ENCODE peak calls at places on chromosomes 5 and 9, in seven cellular contexts. Z, S, I, F, H, W and V are unnamed samples.

GRCh38 chr5:75051217-75051751 is 1.1 kb downstream of the GCNT4 start:
- DNase-seq in Z (peak), S (no peak), I (no peak), F (no peak), H (no peak), W (peak), V (no peak)

GRCh38 chr9:121494192-121494591 is 5.5 kb downstream of the GGTA1 start:
- DNase-seq in Z (peak), S (no peak), I (no peak), F (no peak), H (no peak), W (no peak), V (no peak)

GRCh38 chr9:21901538-21901937 is 92.7 kb downstream of the CDKN2A start:
- DNase-seq in Z (no peak), S (no peak), I (no peak), F (no peak), H (no peak), W (no peak), V (no peak)

GRCh38 chr5:179182601-179183000 is 122.4 kb downstream of the ZNF354C start:
- DNase-seq in Z (no peak), S (no peak), I (no peak), F (no peak), H (no peak), W (no peak), V (no peak)

GRCh38 chr5:157652377-157652692 is at the start of gene SOX30:
- DNase-seq in Z (no peak), S (no peak), I (no peak), F (no peak), H (no peak), W (no peak), V (no peak)

GRCh38 chr5:5886812-5887486 is 464.5 kb downstream of the ICE1 start:
- DNase-seq in Z (peak), S (peak), I (peak), F (no peak), H (no peak), W (no peak), V (peak)

GRCh38 chr9:88745281-88746001 is 210.5 kb downstream of the NXNL2 start:
- DNase-seq in Z (no peak), S (no peak), I (no peak), F (no peak), H (peak), W (peak), V (no peak)

GRCh38 chr5:89293849-89294248 is 410.9 kb upstream of the MEF2C start:
- DNase-seq in Z (peak), S (no peak), I (no peak), F (no peak), H (peak), W (peak), V (no peak)

GRCh38 chr5:69416699-69417098 is 1.8 kb downstream of the MARVELD2 start:
- DNase-seq in Z (no peak), S (no peak), I (no peak), F (no peak), H (no peak), W (no peak), V (no peak)

GRCh38 chr5:169020102-169020501 is 280.8 kb downstream of the SLIT3 start:
- DNase-seq in Z (no peak), S (no peak), I (no peak), F (no peak), H (peak), W (peak), V (peak)

GRCh38 chr9:136627703-136628102 is 35.0 kb upstream of the EGFL7 start:
- DNase-seq in Z (no peak), S (no peak), I (no peak), F (no peak), H (no peak), W (no peak), V (no peak)

GRCh38 chr9:4774209-4774608 is 18.5 kb upstream of the RCL1 start:
- DNase-seq in Z (no peak), S (no peak), I (no peak), F (peak), H (peak), W (peak), V (no peak)

GRCh38 chr5:93665649-93666048 is 75.8 kb downstream of the POU5F2 start:
- DNase-seq in Z (no peak), S (no peak), I (no peak), F (no peak), H (no peak), W (no peak), V (no peak)

GRCh38 chr5:102715405-102715804 is 39.7 kb upstream of the PAM start:
- DNase-seq in Z (no peak), S (no peak), I (no peak), F (no peak), H (peak), W (peak), V (no peak)

GRCh38 chr9:121814594-121814993 is 163.2 kb downstream of the DAB2IP start:
- DNase-seq in Z (no peak), S (no peak), I (no peak), F (no peak), H (no peak), W (no peak), V (no peak)

GRCh38 chr5:133925866-133926488 is 42.4 kb downstream of the C5orf15 start:
- DNase-seq in Z (no peak), S (no peak), I (no peak), F (no peak), H (no peak), W (no peak), V (no peak)

GRCh38 chr9:106864533-106865143 is 1.7 kb downstream of the ZNF462 start:
- DNase-seq in Z (no peak), S (no peak), I (no peak), F (no peak), H (peak), W (peak), V (no peak)

GRCh38 chr5:60184599-60184998 is 291.1 kb upstream of the PDE4D start:
- DNase-seq in Z (no peak), S (no peak), I (no peak), F (no peak), H (peak), W (no peak), V (no peak)

GRCh38 chr9:126020836-126021235 is 273.7 kb downstream of the PBX3 start:
- DNase-seq in Z (no peak), S (no peak), I (no peak), F (no peak), H (no peak), W (no peak), V (no peak)

GRCh38 chr5:94469889-94470288 is 148.5 kb downstream of the KIAA0825 start:
- DNase-seq in Z (no peak), S (no peak), I (no peak), F (no peak), H (peak), W (peak), V (no peak)

GRCh38 chr5:173524136-173524535 is 92.3 kb downstream of the BOD1 start:
- DNase-seq in Z (no peak), S (no peak), I (no peak), F (no peak), H (no peak), W (no peak), V (no peak)

GRCh38 chr5:116454417-116454927 is 120.2 kb downstream of the SEMA6A start:
- DNase-seq in Z (no peak), S (no peak), I (peak), F (no peak), H (peak), W (peak), V (peak)

GRCh38 chr5:135333737-135334515 is 65.1 kb downstream of the MACROH2A1 start:
- DNase-seq in Z (no peak), S (no peak), I (no peak), F (no peak), H (peak), W (peak), V (no peak)

GRCh38 chr5:150278046-150278760 is 11.4 kb downstream of the CAMK2A start:
- DNase-seq in Z (no peak), S (no peak), I (no peak), F (no peak), H (peak), W (peak), V (no peak)

GRCh38 chr5:78628260-78629024 is 20.1 kb downstream of the LHFPL2 start:
- DNase-seq in Z (no peak), S (no peak), I (no peak), F (no peak), H (no peak), W (no peak), V (no peak)

GRCh38 chr5:71830626-71831539 is 111.8 kb downstream of the CARTPT start:
- DNase-seq in Z (no peak), S (no peak), I (no peak), F (peak), H (peak), W (peak), V (no peak)

GRCh38 chr5:57441557-57441956 is 41.1 kb downstream of the ACTBL2 start:
- DNase-seq in Z (no peak), S (no peak), I (no peak), F (no peak), H (peak), W (peak), V (no peak)